ENCODE peak calls at places on chromosomes 2 and 18, in ten cellular contexts. G, Y, O, N, B, Z, H, D, E and J are unnamed samples.

GRCh38 chr2:9656270-9656766 is 25.5 kb upstream of the YWHAQ start:
- DNase-seq in B (peak), O (peak), N (peak), Z (peak), G (no peak), E (no peak), D (no peak), Y (no peak), H (no peak), J (peak)

GRCh38 chr18:23317975-23318675 is 135.0 kb upstream of the RIOK3 start:
- DNase-seq in O (peak), B (no peak), G (no peak), Y (no peak), H (no peak), Z (peak), N (peak), D (no peak), E (no peak), J (peak)

GRCh38 chr18:58955738-58956137 is 91.1 kb downstream of the ZNF532 start:
- DNase-seq in H (no peak), Y (no peak), D (no peak), N (no peak), B (no peak), O (peak), Z (peak), G (no peak), E (no peak), J (peak)

GRCh38 chr2:142504754-142505153 is 372.7 kb upstream of the KYNU start:
- DNase-seq in H (no peak), E (no peak), D (no peak), N (no peak), O (no peak), G (no peak), B (no peak), Z (no peak), Y (no peak), J (no peak)

GRCh38 chr2:240575101-240575965 is 7.0 kb downstream of the RNPEPL1 start:
- DNase-seq in H (no peak), N (no peak), D (peak), G (no peak), Y (no peak), E (no peak), B (no peak), Z (no peak), O (no peak), J (no peak)

GRCh38 chr2:67446504-67446911 is 49.4 kb downstream of the ETAA1 start:
- DNase-seq in G (no peak), H (no peak), Y (no peak), B (no peak), O (no peak), D (no peak), E (no peak), N (peak), Z (peak), J (no peak)

GRCh38 chr18:41899535-41899934 is 55.5 kb upstream of the PIK3C3 start:
- DNase-seq in B (no peak), G (no peak), H (no peak), O (no peak), E (no peak), N (peak), Z (no peak), D (no peak), Y (no peak), J (no peak)

GRCh38 chr2:119255760-119256573 is 32.3 kb downstream of the STEAP3 start:
- DNase-seq in O (peak), B (peak), G (no peak), E (no peak), N (peak), D (no peak), Z (peak), Y (no peak), H (no peak), J (peak)

GRCh38 chr2:30332791-30333453 is 101.6 kb downstream of the LBH start:
- DNase-seq in D (no peak), O (no peak), G (no peak), E (no peak), N (no peak), Y (no peak), H (no peak), B (no peak), Z (no peak), J (no peak)

GRCh38 chr2:128444044-128444771 is 125.5 kb upstream of the HS6ST1 start:
- DNase-seq in N (no peak), O (no peak), B (no peak), E (peak), H (no peak), G (no peak), D (no peak), Y (no peak), Z (no peak), J (no peak)

GRCh38 chr2:193187816-193188215 is 993.1 kb upstream of the TMEFF2 start:
- DNase-seq in B (no peak), Y (no peak), N (no peak), O (no peak), H (no peak), G (no peak), Z (no peak), D (no peak), E (no peak), J (no peak)

GRCh38 chr2:189304360-189304759 is 124.8 kb upstream of the COL5A2 start:
- DNase-seq in E (no peak), N (no peak), B (no peak), Y (no peak), H (no peak), Z (no peak), G (no peak), D (no peak), O (no peak), J (no peak)

GRCh38 chr2:162926907-162927306 is 88.3 kb upstream of the KCNH7 start:
- DNase-seq in B (no peak), H (no peak), Y (no peak), G (no peak), Z (no peak), N (no peak), E (no peak), O (no peak), D (no peak), J (peak)

GRCh38 chr2:239246723-239247122 is 154.1 kb downstream of the HDAC4 start:
- DNase-seq in Y (no peak), E (no peak), Z (no peak), O (no peak), D (no peak), B (no peak), G (peak), H (no peak), N (peak), J (no peak)

GRCh38 chr2:162840598-162841246 is 2.2 kb upstream of the KCNH7 start:
- DNase-seq in B (peak), Z (peak), N (peak), O (peak), G (peak), D (peak), H (no peak), E (peak), Y (peak), J (peak)

GRCh38 chr2:128325665-128326181 is 7.1 kb upstream of the HS6ST1 start:
- DNase-seq in N (no peak), Z (no peak), G (no peak), B (no peak), O (no peak), Y (no peak), D (peak), H (no peak), E (peak), J (no peak)

GRCh38 chr2:225995788-225996476 is 596.4 kb downstream of the NYAP2 start:
- DNase-seq in H (no peak), G (no peak), Z (peak), O (peak), N (peak), D (no peak), E (no peak), B (no peak), Y (no peak), J (peak)

GRCh38 chr2:19532797-19533196 is 174.4 kb upstream of the OSR1 start:
- DNase-seq in Z (peak), D (no peak), N (peak), E (no peak), Y (no peak), O (no peak), G (no peak), B (no peak), H (no peak), J (no peak)

DNA sequence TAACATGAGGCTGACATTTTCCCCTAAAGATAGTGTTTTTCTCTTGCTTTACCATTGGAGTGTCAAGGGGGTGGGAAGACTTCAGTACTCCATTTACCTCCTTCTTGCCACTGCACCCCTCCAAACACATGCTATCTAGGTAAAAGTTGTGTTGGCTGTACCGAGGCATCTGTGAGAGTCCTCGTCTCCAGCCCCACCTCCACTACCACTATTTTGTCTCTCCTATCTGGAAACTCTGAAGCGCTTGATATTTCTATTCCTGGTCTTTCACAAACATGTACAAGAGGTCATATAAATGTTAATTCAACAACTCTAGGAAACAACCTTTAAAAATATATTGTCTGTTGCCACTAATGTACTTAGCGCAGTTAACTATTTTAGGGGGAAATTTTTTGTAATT is 132.6 kb downstream of the PKP4 start:
- DNase-seq in H (no peak), E (no peak), O (no peak), Y (no peak), G (no peak), N (no peak), B (no peak), Z (no peak), D (no peak), J (no peak)
- TF ChIP-seq CTCF in H (no peak), E (no peak), O (no peak), Y (no peak), G (no peak), N (no peak), B (no peak), Z (no peak), D (no peak), J (no peak)

GRCh38 chr2:148022882-148023281 is 2.0 kb downstream of the MBD5 start:
- DNase-seq in B (no peak), H (no peak), Y (no peak), G (no peak), D (no peak), O (no peak), Z (no peak), E (no peak), N (no peak), J (no peak)

GRCh38 chr2:148022351-148022750 is 1.5 kb downstream of the MBD5 start:
- DNase-seq in O (no peak), B (no peak), Y (no peak), G (no peak), N (peak), Z (no peak), D (no peak), H (no peak), E (no peak), J (no peak)

GRCh38 chr2:148026573-148026972 is 5.7 kb downstream of the MBD5 start:
- DNase-seq in E (no peak), O (no peak), H (no peak), Z (no peak), B (no peak), G (no peak), Y (no peak), N (no peak), D (no peak), J (no peak)

GRCh38 chr2:148021059-148021985 is at the start of gene MBD5:
- DNase-seq in G (peak), E (peak), H (no peak), N (peak), O (peak), D (peak), B (peak), Z (peak), Y (peak), J (peak)

DNA sequence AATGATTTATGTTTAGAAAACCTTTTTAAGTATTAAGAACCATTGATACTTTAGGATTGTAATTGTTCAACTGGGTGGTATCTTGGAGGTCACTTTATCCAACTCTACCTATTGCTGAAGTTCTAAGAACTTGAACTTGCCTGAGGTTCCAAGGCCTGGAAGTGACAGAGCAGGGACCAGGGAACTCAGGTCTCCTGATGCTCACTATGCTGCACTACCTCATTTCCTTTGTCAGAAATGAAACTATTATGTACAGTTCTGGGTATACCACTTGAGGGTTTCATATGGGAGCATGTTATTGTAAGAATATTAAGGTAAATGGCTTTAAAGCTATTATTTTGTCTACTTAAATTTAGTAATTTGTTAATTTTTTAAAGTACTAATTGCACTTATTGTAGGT is 3.0 kb downstream of the MBD5 start:
- DNase-seq in B (peak), O (peak), N (no peak), G (no peak), Y (no peak), H (no peak), E (no peak), Z (no peak), D (no peak), J (no peak)
- H3K4me3 ChIP-seq in B (peak), O (no peak), N (no peak), G (no peak), Y (no peak), H (no peak), E (no peak), Z (peak), D (no peak), J (no peak)

GRCh38 chr18:63422087-63422861 is at the start of gene VPS4B:
- DNase-seq in Y (peak), Z (peak), B (peak), N (peak), G (peak), H (peak), E (peak), O (peak), D (peak), J (peak)
- TF ChIP-seq CTCF in Y (peak), Z (no peak), B (no peak), N (no peak), G (no peak), H (no peak), E (no peak), O (no peak), D (no peak), J (no peak)

DNA sequence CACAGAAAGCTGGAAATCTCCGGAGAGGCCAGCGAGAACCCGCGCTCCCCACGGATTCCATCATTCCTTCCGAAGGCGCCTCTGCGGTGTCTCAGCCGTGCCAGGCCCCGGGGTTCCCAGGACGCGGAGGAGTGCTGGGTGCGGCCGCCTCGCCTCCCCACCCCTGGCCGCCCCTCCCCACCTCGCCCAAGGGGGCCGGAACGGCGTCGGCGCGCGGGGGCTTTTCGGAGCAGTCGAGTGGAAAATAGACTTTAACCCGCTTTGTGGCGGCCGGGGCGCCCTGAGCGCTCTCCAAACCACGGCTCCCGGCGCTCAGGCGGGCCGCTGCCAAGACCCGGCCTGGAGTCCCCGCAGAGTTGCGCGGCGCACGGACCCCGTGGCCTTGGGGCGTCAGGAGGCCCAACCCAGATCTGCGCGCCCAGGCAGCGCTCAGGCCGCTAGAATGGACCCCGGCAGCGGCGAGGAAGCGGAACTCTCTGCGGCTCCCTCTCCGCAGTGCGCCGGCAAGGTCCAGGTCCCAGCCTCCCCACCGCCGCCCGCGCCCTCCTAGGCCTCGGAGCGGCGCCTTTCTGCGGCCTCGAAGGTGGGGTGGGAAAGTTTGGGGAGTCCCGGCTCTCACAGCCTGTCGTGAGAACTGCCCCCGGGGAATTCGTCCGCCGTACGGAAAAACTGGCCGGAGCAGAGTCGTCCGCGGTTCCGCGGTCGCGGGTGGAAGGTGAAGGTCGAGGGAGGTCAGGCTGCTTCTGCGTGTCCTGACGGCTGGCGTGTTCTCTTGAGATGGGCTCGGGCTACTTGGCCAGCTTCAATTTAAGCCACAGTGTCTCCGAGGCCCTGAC is 1.2 kb upstream of the EMX1 start:
- DNase-seq in Z (no peak), O (peak), N (peak), Y (no peak), E (peak), G (peak), D (peak), H (no peak), B (peak), J (no peak)
- H3K4me3 ChIP-seq in Z (no peak), O (no peak), N (no peak), Y (peak), E (peak), G (peak), D (peak), H (peak), B (no peak), J (no peak)

GRCh38 chr2:141109633-141110032 is 1021.2 kb downstream of the LRP1B start:
- DNase-seq in B (peak), Y (no peak), E (no peak), G (no peak), H (no peak), O (no peak), Z (peak), N (peak), D (no peak), J (no peak)
- TF ChIP-seq CTCF in B (peak), Y (no peak), E (no peak), G (no peak), H (no peak), O (no peak), Z (peak), N (peak), D (no peak), J (no peak)

GRCh38 chr2:101064868-101065549 is 62.9 kb downstream of the RPL31 start:
- DNase-seq in Y (no peak), G (no peak), H (no peak), E (peak), O (peak), N (peak), B (no peak), D (no peak), Z (peak), J (peak)

GRCh38 chr2:101063352-101063751 is 61.3 kb downstream of the RPL31 start:
- DNase-seq in E (no peak), N (no peak), D (no peak), H (no peak), O (peak), B (no peak), Y (no peak), Z (peak), G (no peak), J (peak)

GRCh38 chr2:101063753-101064502 is 61.8 kb downstream of the RPL31 start:
- DNase-seq in Y (no peak), E (no peak), G (no peak), O (peak), Z (peak), D (no peak), H (no peak), B (no peak), N (peak), J (peak)

GRCh38 chr2:101064505-101064867 is 62.4 kb downstream of the RPL31 start:
- DNase-seq in Y (no peak), N (no peak), D (no peak), E (no peak), O (no peak), G (no peak), H (no peak), B (no peak), Z (no peak), J (no peak)
- H3K4me3 ChIP-seq in Y (no peak), N (no peak), D (no peak), E (no peak), O (no peak), G (no peak), H (no peak), B (no peak), Z (no peak), J (no peak)

GRCh38 chr2:20596973-20597867 is 53.7 kb downstream of the HS1BP3 start:
- DNase-seq in G (peak), N (no peak), D (peak), Y (no peak), H (peak), Z (peak), E (peak), B (no peak), O (peak), J (no peak)

GRCh38 chr2:20594957-20595356 is 55.9 kb downstream of the HS1BP3 start:
- DNase-seq in D (peak), E (peak), B (no peak), G (no peak), O (no peak), H (no peak), Y (no peak), N (no peak), Z (no peak), J (no peak)

GRCh38 chr2:20594048-20594750 is 56.7 kb downstream of the HS1BP3 start:
- DNase-seq in B (no peak), G (peak), E (peak), O (no peak), Y (no peak), D (peak), Z (no peak), H (peak), N (no peak), J (no peak)

GRCh38 chr2:20596193-20596972 is 54.5 kb downstream of the HS1BP3 start:
- DNase-seq in Y (no peak), O (peak), Z (no peak), D (no peak), G (peak), B (peak), N (no peak), H (peak), E (peak), J (no peak)

GRCh38 chr2:20595439-20596192 is 55.3 kb downstream of the HS1BP3 start:
- DNase-seq in E (peak), Z (peak), B (peak), G (peak), D (peak), N (peak), O (peak), Y (no peak), H (peak), J (peak)
- TF ChIP-seq CTCF in E (no peak), Z (no peak), B (no peak), G (no peak), D (no peak), N (no peak), O (no peak), Y (no peak), H (no peak), J (no peak)

GRCh38 chr2:64945973-64946736 is 43.0 kb upstream of the SLC1A4 start:
- DNase-seq in O (peak), B (peak), E (peak), N (no peak), Z (no peak), Y (no peak), G (peak), D (no peak), H (no peak), J (peak)
- H3K4me3 ChIP-seq in O (no peak), B (peak), E (no peak), N (no peak), Z (no peak), Y (no peak), G (no peak), D (no peak), H (no peak), J (no peak)